ENCODE peak calls at places on chromosomes 3 and 15, in seven cellular contexts. U, D, N, K, B, Y and R are unnamed samples.

GRCh38 chr15:73952171-73952912 is 26.1 kb downstream of the LOXL1 start:
- DNase-seq in D (no peak), B (no peak), Y (no peak), K (peak; percentile 32), U (no peak), N (no peak), R (no peak)

GRCh38 chr3:125055165-125055912 is 458 bp downstream of the HEG1 start:
- DNase-seq in K (peak; percentile 87), N (peak; percentile 40), Y (no peak), D (peak; percentile 53), U (peak; percentile 69), B (no peak), R (no peak)

GRCh38 chr15:49468440-49468839 is 45.4 kb downstream of the FGF7 start:
- DNase-seq in D (peak; percentile 82), U (peak; percentile 8), B (no peak), K (peak; percentile 35), Y (no peak), N (no peak), R (peak; percentile 61)

GRCh38 chr3:191528589-191528988 is 67.6 kb downstream of the PYDC2 start:
- DNase-seq in B (no peak), K (no peak), U (no peak), Y (no peak), D (no peak), N (no peak), R (peak; percentile 32)

GRCh38 chr3:23763040-23763477 is 42.7 kb upstream of the UBE2E1 start:
- DNase-seq in B (peak; percentile 37), U (no peak), D (peak; percentile 24), N (no peak), Y (no peak), K (peak; percentile 62), R (no peak)

GRCh38 chr3:158531334-158531733 is 39.7 kb upstream of the MLF1 start:
- DNase-seq in D (no peak), K (no peak), B (no peak), Y (no peak), N (no peak), U (no peak), R (peak; percentile 2)

GRCh38 chr3:187967982-187968381 is 186.0 kb upstream of the LPP start:
- DNase-seq in B (no peak), K (no peak), D (peak; percentile 62), Y (no peak), U (peak; percentile 57), N (no peak), R (peak; percentile 61)

GRCh38 chr3:190886945-190887344 is 24.5 kb upstream of the GMNC start:
- DNase-seq in U (peak; percentile 57), K (no peak), N (no peak), D (no peak), Y (no peak), B (no peak), R (peak; percentile 51)

GRCh38 chr3:147672035-147672434 is 262.9 kb downstream of the ZIC1 start:
- DNase-seq in U (no peak), Y (no peak), K (no peak), B (peak; percentile 11), D (no peak), N (no peak), R (no peak)

GRCh38 chr3:58495101-58495500 is 3.2 kb downstream of the KCTD6 start:
- DNase-seq in B (no peak), K (no peak), D (peak; percentile 55), U (no peak), N (no peak), Y (no peak), R (no peak)

GRCh38 chr3:25001041-25001591 is 426.9 kb upstream of the RARB start:
- DNase-seq in N (no peak), Y (no peak), D (no peak), K (no peak), U (no peak), B (peak; percentile 15), R (no peak)

GRCh38 chr15:101618861-101619614 is 33.1 kb downstream of the TM2D3 start:
- DNase-seq in U (no peak), K (no peak), D (no peak), B (no peak), N (no peak), Y (no peak), R (no peak)

GRCh38 chr3:138452491-138452890 is 18.1 kb downstream of the ESYT3 start:
- DNase-seq in K (no peak), Y (no peak), N (no peak), U (no peak), B (no peak), D (no peak), R (no peak)

GRCh38 chr15:38874464-38874863 is 309.9 kb upstream of the RASGRP1 start:
- DNase-seq in N (no peak), U (peak; percentile 32), Y (no peak), B (no peak), K (no peak), D (no peak), R (no peak)

GRCh38 chr3:129525341-129525968 is 3.0 kb upstream of the RHO start:
- DNase-seq in N (no peak), Y (no peak), D (peak; percentile 90), K (no peak), U (no peak), B (no peak), R (no peak)

GRCh38 chr3:40913641-40914040 is 285.7 kb upstream of the CTNNB1 start:
- DNase-seq in N (no peak), K (no peak), B (no peak), D (no peak), Y (no peak), U (no peak), R (no peak)

GRCh38 chr3:188137062-188137461 is 16.9 kb upstream of the LPP start:
- DNase-seq in N (no peak), D (no peak), U (no peak), B (no peak), K (no peak), Y (no peak), R (no peak)

GRCh38 chr15:57565326-57565725 is 26.4 kb upstream of the MYZAP start:
- DNase-seq in Y (no peak), B (no peak), U (no peak), D (no peak), N (peak; percentile 54), K (no peak), R (peak; percentile 4)

GRCh38 chr15:78079296-78080087 is 2.0 kb upstream of the TBC1D2B start:
- DNase-seq in N (no peak), K (no peak), B (no peak), D (no peak), Y (no peak), U (no peak), R (no peak)

GRCh38 chr3:46663611-46664135 is 29.8 kb downstream of the ALS2CL start:
- DNase-seq in K (peak; percentile 59), B (peak; percentile 53), Y (no peak), U (peak; percentile 43), D (peak; percentile 19), N (peak; percentile 56), R (peak; percentile 41)

GRCh38 chr3:122915300-122916055 is 112.1 kb downstream of the SEMA5B start:
- DNase-seq in B (no peak), N (no peak), K (no peak), U (no peak), Y (no peak), D (no peak), R (no peak)

GRCh38 chr3:52614689-52615088 is 71.0 kb downstream of the PBRM1 start:
- DNase-seq in N (no peak), K (no peak), B (no peak), D (peak; percentile 19), Y (no peak), U (no peak), R (no peak)

GRCh38 chr15:42036112-42036905 is 15.5 kb upstream of the PLA2G4E start:
- DNase-seq in N (peak; percentile 31), B (peak; percentile 25), U (no peak), Y (no peak), K (peak; percentile 45), D (no peak), R (no peak)

GRCh38 chr15:42038401-42038800 is 17.6 kb upstream of the PLA2G4E start:
- DNase-seq in U (no peak), N (no peak), Y (no peak), D (no peak), K (no peak), B (no peak), R (no peak)

GRCh38 chr15:42035362-42035761 is 14.5 kb upstream of the PLA2G4E start:
- DNase-seq in N (peak; percentile 53), K (no peak), B (no peak), U (peak; percentile 28), D (peak; percentile 30), Y (no peak), R (peak; percentile 27)

GRCh38 chr15:42036991-42037390 is 16.1 kb upstream of the PLA2G4E start:
- DNase-seq in U (no peak), D (no peak), N (no peak), Y (no peak), B (no peak), K (no peak), R (no peak)

GRCh38 chr15:42037650-42038049 is 16.8 kb upstream of the PLA2G4E start:
- DNase-seq in Y (no peak), U (no peak), D (peak; percentile 14), N (no peak), K (no peak), B (no peak), R (peak; percentile 52)
- TF ChIP-seq EZH2phosphoT487 in Y (no peak), U (no peak), D (no peak), N (no peak), K (no peak), B (no peak), R (no peak)

DNA sequence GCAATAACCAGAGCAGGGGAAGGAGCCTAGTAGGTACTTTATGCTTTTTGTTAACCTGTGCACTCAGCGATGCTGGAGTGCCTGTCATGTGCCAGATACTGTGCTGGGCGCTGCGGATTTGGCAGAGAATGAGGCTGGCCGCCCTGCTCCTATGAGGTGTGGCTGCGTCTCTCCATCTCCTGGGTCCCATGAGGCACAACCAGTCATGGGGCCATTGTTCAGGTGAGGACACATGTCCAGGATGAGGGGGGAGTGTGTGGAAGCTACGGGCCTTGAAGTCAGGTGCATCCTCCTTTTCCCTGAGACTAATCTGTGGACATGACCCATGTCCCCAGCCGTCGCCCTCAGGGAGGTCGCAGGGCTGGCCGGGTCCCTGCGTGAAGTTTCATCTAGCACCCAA is 963 bp upstream of the TXNRD3 start:
- DNase-seq in D (no peak), K (no peak), N (no peak), Y (no peak), U (no peak), B (no peak), R (no peak)
- H3K4me2 ChIP-seq in D (no peak overlapping the region), K (no peak overlapping the region), N (no peak overlapping the region), Y (no peak overlapping the region), U (no peak overlapping the region), B (no peak overlapping the region), R (no peak overlapping the region)

GRCh38 chr15:32844118-32844711 is 126.4 kb downstream of the GREM1 start:
- DNase-seq in N (peak; percentile 60), D (peak; percentile 63), B (peak; percentile 27), Y (peak; percentile 40), U (peak; percentile 28), K (peak; percentile 50), R (peak; percentile 69)
- TF ChIP-seq EZH2phosphoT487 in N (no peak), D (no peak), B (no peak), Y (no peak), U (no peak), K (no peak), R (no peak)

DNA sequence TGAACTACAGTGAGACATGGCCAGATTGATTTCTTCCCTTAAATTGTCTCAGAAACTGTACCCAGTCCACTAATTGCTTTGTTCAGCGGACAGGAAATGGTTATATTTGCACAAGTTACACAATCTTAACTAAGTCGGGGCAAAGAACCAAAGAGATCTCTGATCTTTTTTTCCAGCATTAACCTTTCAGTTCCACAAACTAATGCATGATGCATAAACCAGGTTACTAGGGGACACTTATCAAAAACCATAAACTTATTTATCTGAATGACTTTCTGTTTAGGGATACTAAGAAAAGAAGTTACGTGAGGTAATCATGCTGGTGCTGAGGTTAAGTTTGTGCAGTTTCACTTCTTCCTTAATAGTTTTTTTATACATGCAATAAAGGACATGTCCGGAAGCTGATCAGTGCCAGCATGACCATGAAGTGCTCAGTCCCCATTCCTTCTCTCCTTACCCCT is 22.4 kb downstream of the FNDC3B start:
- DNase-seq in D (peak; percentile 54), N (no peak), Y (no peak), K (no peak), B (no peak), U (peak; percentile 39), R (peak; percentile 55)
- H3K4me2 ChIP-seq in D (peak overlapping the region; percentile 74), N (no peak overlapping the region), Y (no peak overlapping the region), K (no peak overlapping the region), B (no peak overlapping the region), U (peak overlapping the region; percentile 41), R (peak overlapping the region; percentile 13)